ENCODE peak calls at places on chromosomes 12 and 14, in six cellular contexts. T is left ventricle myocardium inferior, A is Peyer's patch, G is fibroblast of lung, C is upper lobe of right lung, E is right lobe of liver. W is an unnamed sample.

GRCh38 chr14:49950275-49951250 is 57.7 kb downstream of the ARF6 start:
- DNase-seq in T (no peak), C (peak; percentile 80), E (peak; percentile 82), G (no peak), A (peak; percentile 83), W (peak; percentile 81)

GRCh38 chr12:122421263-122421814 is 1.1 kb downstream of the CLIP1 start:
- DNase-seq in E (peak; percentile 77), G (peak; percentile 58), T (peak; percentile 31), A (peak; percentile 66), C (peak; percentile 77), W (peak; percentile 68)

GRCh38 chr12:85796001-85796400 is 40.2 kb downstream of the RASSF9 start:
- DNase-seq in G (peak; percentile 42), T (no peak), A (no peak), C (no peak), E (no peak), W (no peak)

GRCh38 chr14:56650977-56651376 is 71.4 kb downstream of the TMEM260 start:
- DNase-seq in C (no peak), E (no peak), G (no peak), A (no peak), T (no peak), W (no peak)

GRCh38 chr12:96371138-96371786 is 29.0 kb downstream of the CDK17 start:
- DNase-seq in E (no peak), G (no peak), C (no peak), T (no peak), A (no peak), W (no peak)

GRCh38 chr12:78359530-78359929 is 505.0 kb upstream of the SYT1 start:
- DNase-seq in E (no peak), A (no peak), C (no peak), T (no peak), G (peak; percentile 57), W (no peak)

GRCh38 chr12:57604454-57605307 is at the start of gene DTX3:
- DNase-seq in T (peak; percentile 55), A (peak; percentile 66), C (no peak), G (peak; percentile 38), E (no peak), W (no peak)

GRCh38 chr14:51562816-51563215 is 88.9 kb upstream of the FRMD6 start:
- DNase-seq in E (no peak), C (no peak), A (no peak), T (no peak), G (peak; percentile 73), W (no peak)

GRCh38 chr12:93530358-93530757 is 42.1 kb upstream of the SOCS2 start:
- DNase-seq in T (no peak), A (no peak), E (no peak), G (no peak), C (no peak), W (no peak)

GRCh38 chr14:41505491-41505890 is 101.2 kb upstream of the LRFN5 start:
- DNase-seq in A (no peak), E (no peak), G (no peak), T (no peak), C (no peak), W (no peak)

GRCh38 chr12:104384141-104384880 is 72.4 kb upstream of the CHST11 start:
- DNase-seq in G (no peak), T (no peak), C (no peak), A (peak; percentile 58), E (no peak), W (no peak)

GRCh38 chr12:93599192-93599591 is 26.7 kb downstream of the SOCS2 start:
- DNase-seq in T (no peak), C (no peak), G (no peak), E (no peak), A (no peak), W (no peak)

GRCh38 chr12:131242741-131243496 is 289.2 kb downstream of the ADGRD1 start:
- DNase-seq in A (no peak), C (no peak), E (no peak), T (no peak), G (no peak), W (no peak)

GRCh38 chr12:60522684-60523083 is 926.9 kb downstream of the SLC16A7 start:
- DNase-seq in T (no peak), A (no peak), E (no peak), G (no peak), C (no peak), W (no peak)

GRCh38 chr12:53187145-53187899 is 6.6 kb upstream of the CSAD start:
- DNase-seq in G (no peak), T (no peak), E (peak; percentile 59), A (no peak), C (no peak), W (no peak)

GRCh38 chr12:109277255-109277898 is 31.7 kb downstream of the FOXN4 start:
- DNase-seq in C (no peak), G (no peak), A (no peak), E (no peak), T (no peak), W (no peak)

GRCh38 chr14:76765461-76765931 is 4.2 kb downstream of the VASH1 start:
- DNase-seq in A (peak; percentile 39), G (no peak), E (peak; percentile 33), T (no peak), C (no peak), W (no peak)

GRCh38 chr12:15705606-15706005 is 83.6 kb downstream of the EPS8 start:
- DNase-seq in T (no peak), C (no peak), G (no peak), A (no peak), E (no peak), W (no peak)

GRCh38 chr12:15709524-15709923 is 79.7 kb downstream of the EPS8 start:
- DNase-seq in C (no peak), G (no peak), A (no peak), T (no peak), E (no peak), W (no peak)

GRCh38 chr12:15707516-15708199 is 81.5 kb downstream of the EPS8 start:
- DNase-seq in A (no peak), E (no peak), T (no peak), C (no peak), G (peak; percentile 66), W (no peak)

GRCh38 chr12:15708396-15709070 is 80.7 kb downstream of the EPS8 start:
- DNase-seq in A (no peak), C (no peak), T (no peak), E (no peak), G (no peak), W (no peak)

DNA sequence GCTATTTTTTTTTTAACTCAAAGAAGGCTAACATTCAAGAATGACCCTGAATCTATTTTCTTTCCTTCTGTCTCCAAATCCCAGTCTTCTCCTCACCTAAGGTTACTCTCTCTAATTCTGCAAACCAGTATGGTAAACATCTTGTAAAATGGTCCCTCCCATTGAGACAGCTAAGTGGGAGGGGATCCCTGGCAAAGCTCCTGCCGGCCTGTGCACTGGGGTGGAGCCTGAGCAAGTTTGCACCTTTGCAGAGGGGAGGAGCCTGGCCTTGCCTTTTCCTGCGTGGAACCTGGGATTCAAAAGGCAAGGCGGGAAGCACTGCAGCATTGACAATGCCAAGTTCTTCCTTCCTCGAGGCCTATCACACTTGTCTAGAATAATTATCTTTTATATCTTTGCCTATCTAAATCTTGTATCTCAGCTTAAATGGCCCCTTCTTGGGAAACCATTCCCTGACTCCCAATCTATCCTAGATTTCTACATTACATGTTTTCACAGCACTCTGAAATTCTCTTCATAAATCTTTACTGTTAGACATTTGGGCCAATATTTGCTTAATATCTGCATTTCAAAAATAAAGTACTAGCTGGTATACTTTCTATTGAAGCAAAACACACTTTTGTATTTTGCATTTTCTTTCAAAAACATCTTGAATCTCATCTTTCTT is 83.0 kb downstream of the EPS8 start:
- DNase-seq in G (no peak), T (no peak), A (peak; percentile 80), C (no peak), E (peak; percentile 73), W (peak; percentile 39)
- H3K4me1 ChIP-seq in G (peaks cover 4% of the 10 kb centered on the region), T (peaks cover 46% of the 10 kb centered on the region), A (no peaks in the 10 kb centered on the region), C (peaks cover 21% of the 10 kb centered on the region), E (peaks cover 46% of the 10 kb centered on the region), W (peaks cover 21% of the 10 kb centered on the region)

GRCh38 chr14:19800282-19801117 is 3.1 kb upstream of the OR4N2 start:
- DNase-seq in C (peak; percentile 64), E (no peak), T (no peak), A (no peak), G (no peak), W (no peak)
- H3K9me3 ChIP-seq in C (peaks cover 5% of the 10 kb centered on the region), E (no peaks in the 10 kb centered on the region), T (peaks cover 18% of the 10 kb centered on the region), A (no peaks in the 10 kb centered on the region), G (no peaks in the 10 kb centered on the region), W (peaks cover 7% of the 10 kb centered on the region)

DNA sequence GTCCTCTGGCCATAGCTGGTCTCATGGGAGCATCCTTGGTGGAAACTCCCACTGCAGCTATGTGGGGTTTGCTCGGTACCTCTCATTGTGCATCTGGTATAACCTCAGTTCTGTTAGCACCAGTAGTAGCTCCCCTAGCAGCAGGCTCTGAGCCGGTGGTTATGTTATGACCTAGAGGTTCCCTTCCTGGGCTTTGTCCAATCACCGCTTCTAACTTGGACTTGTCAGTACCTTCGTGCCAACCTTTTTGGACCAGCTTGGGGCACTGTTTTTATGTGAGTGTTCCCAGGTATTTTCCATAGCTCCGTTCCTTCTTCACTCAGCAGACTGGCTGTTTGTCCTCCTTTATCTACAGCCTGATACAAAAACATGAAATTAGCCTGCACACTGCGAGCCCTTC is 55.7 kb downstream of the ATG14 start:
- DNase-seq in T (no peak), G (no peak), E (no peak), A (no peak), C (no peak), W (no peak)
- TF ChIP-seq CTCF in T (no peak), G (no peak), E (no peak), A (no peak), C (no peak), W (no peak)

GRCh38 chr12:128969480-128970055 is 116.3 kb downstream of the GLT1D1 start:
- DNase-seq in E (peak; percentile 70), C (peak; percentile 69), A (no peak), T (no peak), G (peak; percentile 2), W (no peak)

GRCh38 chr12:128970110-128970509 is 116.8 kb downstream of the GLT1D1 start:
- DNase-seq in T (no peak), C (peak; percentile 51), E (no peak), G (no peak), A (no peak), W (no peak)

GRCh38 chr12:128966411-128966810 is 113.1 kb downstream of the GLT1D1 start:
- DNase-seq in C (no peak), T (no peak), A (no peak), G (no peak), E (no peak), W (no peak)

GRCh38 chr12:128970941-128971340 is 117.7 kb downstream of the GLT1D1 start:
- DNase-seq in G (no peak), C (no peak), A (no peak), E (no peak), T (no peak), W (no peak)

GRCh38 chr12:128968668-128969067 is 115.4 kb downstream of the GLT1D1 start:
- DNase-seq in G (no peak), A (no peak), C (no peak), E (no peak), T (no peak), W (no peak)
- H3K4me1 ChIP-seq in G (no peaks in the 10 kb centered on the region), A (no peaks in the 10 kb centered on the region), C (no peaks in the 10 kb centered on the region), E (peaks cover 9% of the 10 kb centered on the region), T (no peaks in the 10 kb centered on the region), W (no peaks in the 10 kb centered on the region)

W was measured in lower lobe of right lung.